ENCODE peak calls at places on chromosomes 4 and X, in five cellular contexts. G is A549, N is colonic mucosa, D is endodermal cell, Y is MM.1S. K is an unnamed sample.

GRCh38 chrX:11558972-11559371 is 106.7 kb downstream of the ARHGAP6 start:
- DNase-seq in G (peak; percentile 8), N (peak; percentile 23), D (peak; percentile 69), Y (peak; percentile 20), K (no peak)

GRCh38 chr4:136928957-136929411 is 603.3 kb downstream of the PCDH18 start:
- DNase-seq in G (no peak), N (no peak), D (no peak), Y (no peak), K (no peak)

GRCh38 chrX:68901512-68901911 is 72.7 kb downstream of the EFNB1 start:
- DNase-seq in G (no peak), N (no peak), D (no peak), Y (no peak), K (no peak)

GRCh38 chrX:102720237-102721168 is at the start of gene GPRASP3:
- DNase-seq in G (peak; percentile 78), N (peak; percentile 81), D (peak; percentile 50), Y (peak; percentile 49), K (no peak)

GRCh38 chrX:118347131-118347530 is 1.2 kb downstream of the WDR44 start:
- DNase-seq in G (no peak), N (no peak), D (no peak), Y (peak; percentile 19), K (peak; percentile 38)

GRCh38 chrX:123219916-123220315 is 35.8 kb downstream of the GRIA3 start:
- DNase-seq in G (no peak), N (no peak), D (no peak), Y (no peak), K (no peak)

GRCh38 chr4:95867919-95868318 is 28.0 kb downstream of the PDHA2 start:
- DNase-seq in G (no peak), N (no peak), D (no peak), Y (peak; percentile 44), K (no peak)

GRCh38 chr4:52234539-52235174 is 183.6 kb downstream of the SPATA18 start:
- DNase-seq in G (peak; percentile 8), N (no peak), D (no peak), Y (no peak), K (no peak)

GRCh38 chr4:180100433-180101344 is 2142.5 kb upstream of the TENM3 start:
- DNase-seq in G (no peak), N (no peak), D (no peak), Y (no peak), K (no peak)

GRCh38 chr4:49044270-49044669 is 58.2 kb downstream of the CWH43 start:
- DNase-seq in G (no peak), N (no peak), D (no peak), Y (no peak), K (no peak)

GRCh38 chr4:108793413-108793812 is 30.6 kb upstream of the ETNPPL start:
- DNase-seq in G (no peak), N (no peak), D (no peak), Y (no peak), K (no peak)

GRCh38 chr4:20378181-20378580 is 126.5 kb downstream of the SLIT2 start:
- DNase-seq in G (no peak), N (no peak), D (no peak), Y (no peak), K (no peak)

GRCh38 chr4:145320269-145320668 is 139.9 kb upstream of the OTUD4 start:
- DNase-seq in G (no peak), N (peak; percentile 21), D (no peak), Y (no peak), K (no peak)

GRCh38 chr4:54516556-54517215 is 141.1 kb upstream of the KIT start:
- DNase-seq in G (no peak), N (no peak), D (no peak), Y (no peak), K (no peak)

GRCh38 chr4:6420972-6421371 is 51.4 kb downstream of the PPP2R2C start:
- DNase-seq in G (no peak), N (no peak), D (peak; percentile 62), Y (peak; percentile 10), K (no peak)

GRCh38 chr4:42048394-42048793 is 58.1 kb downstream of the SLC30A9 start:
- DNase-seq in G (peak; percentile 8), N (no peak), D (no peak), Y (no peak), K (no peak)

GRCh38 chrX:76253432-76253831 is 80.6 kb downstream of the PBDC1 start:
- DNase-seq in G (peak; percentile 15), N (peak; percentile 30), D (peak; percentile 73), Y (peak; percentile 52), K (peak; percentile 8)

GRCh38 chr4:168765726-168766125 is 244.3 kb downstream of the CBR4 start:
- DNase-seq in G (no peak), N (peak; percentile 79), D (no peak), Y (no peak), K (no peak)

GRCh38 chrX:40105016-40105790 is 7.4 kb upstream of the BCOR start:
- DNase-seq in G (peak; percentile 21), N (no peak), D (peak; percentile 83), Y (peak; percentile 50), K (peak; percentile 59)

GRCh38 chrX:155108427-155108826 is 37.1 kb downstream of the BRCC3 start:
- DNase-seq in G (no peak), N (no peak), D (no peak), Y (no peak), K (no peak)

GRCh38 chr4:15781427-15782095 is 3.4 kb downstream of the CD38 start:
- DNase-seq in G (no peak), N (no peak), D (no peak), Y (peak; percentile 27), K (no peak)

GRCh38 chr4:190020790-190021717 is 6.0 kb downstream of the FRG2 start:
- DNase-seq in G (peak; percentile 74), N (peak; percentile 47), D (peak; percentile 88), Y (no peak), K (no peak)

GRCh38 chrX:155957843-155958242 is 39.7 kb upstream of the IL9R start:
- DNase-seq in G (no peak), N (no peak), D (no peak), Y (no peak), K (no peak)

GRCh38 chr4:32560306-32560705 is 1840.1 kb downstream of the PCDH7 start:
- DNase-seq in G (no peak), N (no peak), D (no peak), Y (no peak), K (no peak)

GRCh38 chrX:10050481-10050880 is 83.3 kb downstream of the CLDN34 start:
- DNase-seq in G (no peak), N (no peak), D (peak; percentile 76), Y (no peak), K (no peak)

GRCh38 chrX:55161581-55161980 is 58.6 kb upstream of the PAGE5 start:
- DNase-seq in G (no peak), N (no peak), D (peak; percentile 56), Y (no peak), K (no peak)

GRCh38 chrX:55160685-55161552 is 59.2 kb upstream of the PAGE5 start:
- DNase-seq in G (peak; percentile 55), N (peak; percentile 91), D (peak; percentile 93), Y (peak; percentile 88), K (peak; percentile 84)

GRCh38 chrX:55163171-55163570 is 57.0 kb upstream of the PAGE5 start:
- DNase-seq in G (no peak), N (no peak), D (no peak), Y (no peak), K (no peak)

DNA sequence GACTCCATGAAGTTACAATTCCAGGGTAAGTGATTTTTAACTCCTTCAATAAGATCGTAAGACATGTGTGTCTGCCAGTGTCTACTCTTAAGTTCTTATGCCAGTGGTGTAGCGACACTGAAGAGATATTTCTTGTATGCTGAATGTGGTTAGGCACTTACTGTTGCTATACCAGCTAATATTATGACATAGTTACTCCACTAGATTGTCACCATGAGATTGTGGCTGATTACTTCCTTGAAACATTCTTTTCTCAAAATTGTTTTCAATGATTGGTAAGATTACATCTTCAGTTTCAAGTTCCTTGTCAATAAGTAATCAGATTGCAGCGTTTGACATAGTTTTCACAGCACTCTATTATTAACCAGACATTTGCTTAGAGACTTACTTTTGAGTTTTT is 60.6 kb upstream of the PAGE5 start:
- DNase-seq in G (no peak), N (no peak), D (no peak), Y (no peak), K (no peak)
- H3K4me3 ChIP-seq in G (no peak overlapping the region), N (no peak overlapping the region), D (peak overlapping the region; percentile 92), Y (no peak overlapping the region), K (no peak overlapping the region)

DNA sequence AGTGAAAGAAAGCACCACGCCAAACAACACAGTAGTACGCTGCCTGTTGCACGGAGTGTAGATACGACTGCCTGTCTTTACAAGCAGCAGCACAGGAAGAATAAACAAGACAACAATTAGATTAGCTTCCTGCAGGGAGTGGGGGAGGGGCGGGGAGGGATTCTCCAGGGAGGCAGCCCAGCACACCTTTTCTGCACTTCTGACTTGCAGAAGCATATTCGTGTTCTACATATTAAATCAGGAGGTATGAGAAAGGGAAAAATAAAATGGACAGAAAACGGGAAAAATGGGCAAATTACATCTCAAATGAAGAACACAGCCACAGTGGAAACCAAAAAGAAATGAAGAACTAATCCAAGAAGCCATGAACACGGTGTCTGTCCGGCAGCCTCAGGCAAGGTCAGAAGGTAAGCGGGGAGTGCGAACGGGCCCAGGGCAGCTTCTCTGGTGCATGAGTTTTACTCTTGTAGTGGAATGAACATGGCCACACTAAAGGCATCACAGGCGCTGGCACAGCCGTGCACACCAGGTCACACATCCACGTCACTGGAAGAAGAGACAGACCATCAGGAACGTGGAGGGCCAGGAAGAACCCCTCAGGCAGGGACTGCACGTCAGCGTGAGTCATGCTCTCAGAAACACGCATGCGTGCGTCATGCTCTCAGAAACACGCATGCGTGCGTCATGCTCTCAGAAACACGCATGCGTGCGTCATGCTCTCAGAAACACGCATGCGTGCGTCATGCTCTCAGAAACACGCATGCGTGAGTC is 20.1 kb upstream of the ADRA2C start:
- DNase-seq in G (peak; percentile 40), N (no peak), D (peak; percentile 77), Y (peak; percentile 31), K (no peak)
- H3K27ac ChIP-seq in G (peak overlapping the region; percentile 78), N (no peak overlapping the region), D (no peak overlapping the region), Y (no peak overlapping the region), K (no peak overlapping the region)

GRCh38 chr4:153623491-153623890 is 60.6 kb upstream of the TLR2 start:
- DNase-seq in G (no peak), N (no peak), D (no peak), Y (peak; percentile 9), K (no peak)
- H3K4me3 ChIP-seq in G (no peak overlapping the region), N (no peak overlapping the region), D (no peak overlapping the region), Y (no peak overlapping the region), K (no peak overlapping the region)

DNA sequence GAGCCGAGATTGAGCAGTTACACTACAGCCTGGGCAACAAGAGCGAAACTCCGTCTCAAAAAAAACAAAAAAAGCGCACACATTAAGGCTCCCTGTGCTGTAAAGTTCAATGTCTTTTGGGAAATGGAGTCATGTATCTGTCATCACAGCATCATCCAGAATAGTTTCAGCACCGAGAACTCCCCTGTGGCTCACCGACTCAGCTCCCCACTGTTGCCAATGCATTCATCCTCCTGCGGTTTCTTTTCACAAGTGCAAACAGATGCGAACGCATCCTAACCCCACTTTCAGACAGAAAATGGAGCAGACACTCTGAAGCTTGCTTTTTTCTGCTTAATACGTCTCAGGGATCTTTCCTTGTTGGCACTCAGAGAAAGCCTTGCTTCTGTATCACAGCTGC is 13.8 kb upstream of the SH3TC1 start:
- DNase-seq in G (no peak), N (no peak), D (no peak), Y (no peak), K (peak; percentile 50)
- H3K27ac ChIP-seq in G (peak overlapping the region; percentile 38), N (no peak overlapping the region), D (no peak overlapping the region), Y (peak overlapping the region; percentile 22), K (no peak overlapping the region)